ENCODE peak calls at places on chromosomes 13 and 19, in ten cellular contexts. K, W, Z, L, M, D, Y, I, B and O are unnamed samples.

GRCh38 chr19:6076291-6076665 is 34.0 kb downstream of the RFX2 start:
- DNase-seq in M (peak), L (no peak), Z (no peak), D (no peak), K (no peak), B (no peak), I (no peak), W (no peak), Y (no peak), O (no peak)

GRCh38 chr13:99984134-99984462 is 2.5 kb downstream of the ZIC2 start:
- DNase-seq in Y (no peak), K (no peak), B (no peak), D (no peak), Z (no peak), L (no peak), M (no peak), W (no peak), I (no peak), O (no peak)

GRCh38 chr19:18292810-18293641 is 11.6 kb upstream of the JUND start:
- DNase-seq in D (peak), B (peak), K (peak), M (peak), L (peak), Z (peak), I (peak), W (peak), Y (no peak), O (peak)

GRCh38 chr19:1069009-1069779 is 2.2 kb downstream of the ARHGAP45 start:
- DNase-seq in K (peak), B (peak), D (no peak), Z (peak), W (no peak), I (no peak), Y (peak), L (peak), M (peak), O (no peak)

GRCh38 chr19:12828494-12828893 is 5.9 kb downstream of the RTBDN start:
- DNase-seq in W (peak), B (no peak), Y (no peak), K (no peak), D (no peak), M (no peak), L (no peak), I (no peak), Z (peak), O (no peak)

GRCh38 chr13:94143624-94144350 is 335.7 kb downstream of the DCT start:
- DNase-seq in D (peak), I (no peak), Z (no peak), K (no peak), W (peak), Y (no peak), B (no peak), M (no peak), L (no peak), O (no peak)

GRCh38 chr19:1224047-1224825 is 13.6 kb downstream of the CBARP start:
- DNase-seq in K (no peak), M (no peak), B (no peak), Y (no peak), D (no peak), Z (no peak), I (no peak), L (no peak), W (no peak), O (no peak)

GRCh38 chr19:54203151-54203611 is 2.5 kb downstream of the RPS9 start:
- DNase-seq in K (no peak), L (no peak), Z (peak), Y (no peak), D (no peak), W (no peak), I (peak), B (no peak), M (no peak), O (no peak)

GRCh38 chr19:44903602-44904425 is 1.8 kb upstream of the APOE start:
- DNase-seq in I (peak), L (peak), Z (peak), W (peak), M (peak), B (peak), Y (peak), D (peak), K (peak), O (peak)

GRCh38 chr19:43362179-43362578 is 8.7 kb downstream of the CD177 start:
- DNase-seq in M (no peak), I (no peak), W (no peak), B (no peak), Z (no peak), L (no peak), Y (no peak), D (no peak), K (peak), O (no peak)

GRCh38 chr19:17790059-17790780 is 4.7 kb upstream of the B3GNT3 start:
- DNase-seq in Z (peak), K (no peak), B (no peak), D (no peak), Y (no peak), W (no peak), L (no peak), I (no peak), M (no peak), O (no peak)

GRCh38 chr19:34994643-34995471 is 5.3 kb upstream of the GRAMD1A start:
- DNase-seq in K (no peak), B (peak), I (peak), Y (no peak), D (no peak), M (no peak), L (no peak), W (peak), Z (peak), O (no peak)

GRCh38 chr19:56253737-56254136 is 18.8 kb upstream of the EDDM13 start:
- DNase-seq in K (peak), Y (no peak), D (no peak), B (no peak), Z (no peak), I (peak), L (no peak), M (no peak), W (no peak), O (peak)

GRCh38 chr13:110442946-110443632 is 118.4 kb downstream of the RAB20 start:
- DNase-seq in I (no peak), M (peak), D (no peak), K (no peak), Y (no peak), Z (no peak), W (no peak), B (no peak), L (no peak), O (peak)

GRCh38 chr19:45781282-45782161 is 768 bp downstream of the DMPK start:
- DNase-seq in M (no peak), Y (no peak), Z (peak), L (peak), W (no peak), K (no peak), B (no peak), I (peak), D (no peak), O (peak)

GRCh38 chr13:67278230-67278629 is 48.1 kb upstream of the PCDH9 start:
- DNase-seq in Z (no peak), B (no peak), M (no peak), I (no peak), L (no peak), K (no peak), D (no peak), Y (no peak), W (no peak), O (no peak)

GRCh38 chr19:37467608-37468090 is 405 bp upstream of the ZNF569 start:
- DNase-seq in M (no peak), D (no peak), I (no peak), K (no peak), W (no peak), Z (no peak), B (no peak), Y (no peak), L (no peak), O (no peak)

GRCh38 chr19:3114811-3115210 is 20.6 kb downstream of the GNA11 start:
- DNase-seq in D (no peak), I (no peak), K (no peak), Y (no peak), L (no peak), W (no peak), B (no peak), M (no peak), Z (no peak), O (no peak)

GRCh38 chr19:1241417-1242095 is at the start of gene ATP5F1D:
- DNase-seq in Y (peak), M (peak), W (peak), L (peak), B (peak), I (peak), Z (peak), D (no peak), K (peak), O (peak)

GRCh38 chr19:53849237-53849676 is 18.4 kb upstream of the MYADM start:
- DNase-seq in Y (no peak), D (no peak), Z (no peak), B (no peak), M (no peak), W (no peak), K (peak), L (no peak), I (no peak), O (no peak)

GRCh38 chr19:52735734-52736133 is 890 bp upstream of the ZNF611 start:
- DNase-seq in Y (no peak), I (no peak), D (peak), W (peak), L (peak), B (peak), M (peak), Z (peak), K (peak), O (no peak)

GRCh38 chr13:85503797-85504196 is 295.4 kb downstream of the SLITRK6 start:
- DNase-seq in Y (no peak), Z (no peak), L (no peak), M (no peak), W (no peak), D (no peak), I (peak), K (no peak), B (no peak), O (peak)

GRCh38 chr19:33462112-33462726 is 59.4 kb downstream of the PEPD start:
- DNase-seq in K (no peak), B (peak), L (no peak), D (no peak), M (peak), Y (no peak), Z (no peak), W (peak), I (no peak), O (no peak)

GRCh38 chr13:29786698-29787097 is 63.7 kb downstream of the UBL3 start:
- DNase-seq in Z (no peak), K (no peak), M (no peak), I (no peak), Y (no peak), D (no peak), B (no peak), L (no peak), W (no peak), O (no peak)

GRCh38 chr19:33396701-33397535 is 23.4 kb downstream of the CEBPG start:
- DNase-seq in I (no peak), K (no peak), Z (no peak), Y (no peak), L (peak), B (peak), D (no peak), W (peak), M (no peak), O (no peak)

GRCh38 chr19:51501594-51502263 is at the start of gene SIGLEC12:
- DNase-seq in Z (no peak), B (no peak), W (no peak), M (peak), I (no peak), L (peak), Y (no peak), K (peak), D (no peak), O (no peak)

GRCh38 chr19:57056972-57057371 is 62.8 kb upstream of the USP29 start:
- DNase-seq in D (no peak), W (no peak), M (no peak), I (no peak), Z (peak), L (peak), Y (no peak), B (no peak), K (no peak), O (no peak)

GRCh38 chr13:111505175-111505777 is 184.8 kb downstream of the TEX29 start:
- DNase-seq in W (peak), K (no peak), I (peak), M (no peak), L (no peak), B (no peak), D (peak), Z (peak), Y (no peak), O (no peak)
- TF ChIP-seq CTCF in W (peak), K (no peak), I (peak), M (no peak), L (peak), B (no peak), D (no peak), Z (no peak), Y (no peak), O (no peak)

GRCh38 chr13:114281351-114282142 is at the start of gene UPF3A:
- DNase-seq in Z (peak), M (peak), L (peak), B (peak), Y (peak), I (peak), K (peak), W (peak), D (peak), O (peak)

GRCh38 chr13:114282143-114282685 is 813 bp downstream of the UPF3A start:
- DNase-seq in Y (peak), Z (peak), W (peak), L (peak), B (peak), K (no peak), I (peak), D (no peak), M (peak), O (peak)

GRCh38 chr13:114279770-114280169 is 1.6 kb upstream of the UPF3A start:
- DNase-seq in Z (no peak), L (no peak), Y (no peak), B (no peak), I (no peak), W (no peak), D (no peak), K (no peak), M (no peak), O (no peak)

GRCh38 chr13:114275309-114275708 is 6.1 kb upstream of the UPF3A start:
- DNase-seq in Z (no peak), D (no peak), M (no peak), W (no peak), K (peak), B (no peak), L (no peak), I (no peak), Y (no peak), O (no peak)

DNA sequence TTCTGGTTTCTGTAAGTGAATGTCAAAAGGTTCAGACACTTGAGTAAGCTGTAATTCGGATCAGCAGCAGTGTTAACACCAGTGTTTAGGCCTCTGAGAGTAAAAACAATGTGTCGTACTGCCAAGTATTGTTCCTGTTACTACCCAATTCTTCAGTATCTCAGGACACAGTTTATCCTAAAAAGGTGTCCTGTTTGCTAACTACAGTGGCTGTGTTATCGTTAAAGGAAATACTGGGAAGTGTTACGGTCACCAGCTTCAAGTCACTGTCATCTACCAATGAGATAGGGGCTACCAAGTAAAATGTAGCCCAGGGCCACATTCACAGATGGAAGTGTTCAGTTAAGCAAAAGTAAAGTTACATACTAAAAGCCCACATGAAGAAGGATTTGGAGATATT is 2.3 kb upstream of the UPF3A start:
- DNase-seq in K (no peak), Z (no peak), B (no peak), D (no peak), Y (no peak), W (no peak), L (no peak), I (no peak), M (no peak), O (no peak)
- H3K27ac ChIP-seq in K (no peak), Z (no peak), B (no peak), D (no peak), Y (no peak), W (no peak), L (no peak), I (no peak), M (no peak), O (no peak)

DNA sequence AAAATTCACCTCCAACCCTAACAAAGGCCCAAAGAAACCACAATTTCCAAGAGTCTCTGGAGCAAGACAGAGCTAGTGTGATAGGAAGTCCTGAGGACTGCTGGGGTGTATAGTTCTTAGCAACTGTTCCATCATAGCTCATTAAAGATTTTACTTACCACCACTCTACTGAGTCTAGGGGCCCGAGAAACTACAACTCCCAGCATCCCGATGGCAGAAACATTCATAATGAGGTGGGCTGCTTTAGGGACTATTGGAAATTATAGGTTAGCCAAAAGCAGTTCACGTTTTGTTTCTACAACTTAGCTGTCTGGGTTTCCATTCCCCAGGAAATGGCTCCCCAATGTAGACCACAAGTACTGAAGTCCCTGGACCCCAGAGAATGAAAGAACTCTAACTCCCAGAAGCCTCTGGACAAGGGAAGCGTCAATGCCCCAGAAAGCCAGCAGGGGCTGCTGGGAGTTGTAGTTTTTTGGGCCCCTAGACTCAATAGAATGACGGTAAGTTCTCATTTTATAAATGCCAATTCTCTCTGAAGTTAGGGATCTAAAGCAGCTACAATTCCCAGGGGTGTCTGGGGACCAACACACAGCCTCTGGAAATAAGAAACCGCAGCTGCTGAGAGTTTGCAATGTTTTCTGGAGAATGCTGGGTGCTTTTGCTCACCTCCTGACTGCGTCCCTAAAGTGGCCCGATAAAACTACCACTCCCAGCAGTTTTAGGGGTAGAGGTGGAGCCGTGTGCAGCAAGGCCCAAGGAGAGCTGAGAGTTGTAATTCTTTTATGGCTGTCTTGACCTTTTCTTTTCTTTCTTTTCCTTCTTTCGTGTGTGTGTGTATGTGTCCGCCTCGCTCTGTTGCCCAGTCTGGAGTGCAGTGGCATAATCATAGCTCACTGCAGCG is 11.1 kb downstream of the FTL start:
- DNase-seq in Z (no peak), W (peak), M (no peak), I (no peak), K (no peak), B (no peak), D (no peak), Y (no peak), L (no peak), O (no peak)
- TF ChIP-seq CTCF in Z (no peak), W (peak), M (no peak), I (no peak), K (no peak), B (no peak), D (no peak), Y (peak), L (no peak), O (no peak)

DNA sequence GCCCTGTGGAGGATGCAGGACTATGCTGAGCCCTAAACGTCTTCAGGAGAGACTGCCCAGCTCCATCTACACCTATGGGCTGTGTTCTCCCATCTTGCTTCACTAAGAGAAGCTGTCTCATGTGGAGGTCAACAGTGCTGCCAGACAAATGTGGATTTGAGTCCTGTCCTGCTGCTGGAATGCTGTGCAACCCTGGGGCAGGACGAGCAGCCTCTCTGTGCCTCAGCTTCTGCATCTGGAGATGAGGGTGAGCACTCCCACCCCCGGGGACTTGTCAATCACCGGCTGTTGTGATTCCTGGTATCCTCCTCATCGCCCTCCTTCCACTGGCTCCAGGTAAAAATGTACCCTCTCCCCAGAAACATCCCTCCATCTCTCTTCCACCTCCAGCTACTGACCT is 16.3 kb downstream of the EPS15L1 start:
- DNase-seq in W (peak), B (no peak), K (no peak), Y (no peak), D (no peak), I (no peak), Z (no peak), M (no peak), L (no peak), O (no peak)
- H3K27ac ChIP-seq in W (no peak), B (no peak), K (no peak), Y (no peak), D (no peak), I (no peak), Z (no peak), M (no peak), L (peak), O (peak)

GRCh38 chr19:8525401-8525684 is 11.4 kb upstream of the ZNF414 start:
- DNase-seq in Z (no peak), M (no peak), B (no peak), L (no peak), Y (no peak), W (no peak), K (no peak), I (no peak), D (peak), O (no peak)
- TF ChIP-seq CTCF in Z (no peak), M (peak), B (no peak), L (peak), Y (no peak), W (peak), K (no peak), I (no peak), D (peak), O (no peak)

GRCh38 chr19:15495151-15495550 is 13.2 kb upstream of the CYP4F22 start:
- DNase-seq in B (no peak), M (no peak), D (no peak), Y (no peak), I (no peak), Z (no peak), W (no peak), L (no peak), K (no peak), O (no peak)

GRCh38 chr19:15498156-15498858 is 10.0 kb upstream of the CYP4F22 start:
- DNase-seq in Y (no peak), L (no peak), I (no peak), Z (no peak), K (no peak), W (no peak), B (no peak), D (no peak), M (no peak), O (no peak)

GRCh38 chr19:15501596-15501995 is 6.7 kb upstream of the CYP4F22 start:
- DNase-seq in D (no peak), B (no peak), M (no peak), I (no peak), W (no peak), Y (no peak), L (no peak), K (no peak), Z (no peak), O (no peak)

GRCh38 chr19:15502264-15502663 is 6.1 kb upstream of the CYP4F22 start:
- DNase-seq in D (no peak), L (no peak), M (no peak), Y (no peak), W (no peak), K (no peak), B (no peak), I (no peak), Z (no peak), O (no peak)

GRCh38 chr19:15498910-15499309 is 9.4 kb upstream of the CYP4F22 start:
- DNase-seq in L (no peak), D (no peak), K (no peak), I (no peak), Z (no peak), B (no peak), W (peak), Y (no peak), M (no peak), O (peak)
- H3K27ac ChIP-seq in L (no peak), D (no peak), K (no peak), I (no peak), Z (no peak), B (no peak), W (no peak), Y (no peak), M (no peak), O (no peak)